ENCODE peak calls at places on chromosomes 1 and 21, in ten cellular contexts. One of them, this sample, is unnamed.

GRCh38 chr1:202158810-202159533 is 1.4 kb downstream of the PTPN7 start:
- DNase-seq in HTR-8/SVneo: no peak
- DNase-seq in T-cell: no peak
- DNase-seq in left lung: no peak
- DNase-seq in anterior cingulate cortex: no peak
- DNase-seq in stimulated activated CD8-positive, alpha-beta memory T cell treated with anti-CD3 and anti-CD28 coated beads, Interleukin-7, amount 100 ng/mL, for 24 hours: no peak
- DNase-seq in ELF-1: no peak
- DNase-seq in AG09309: no peak
- DNase-seq in NCI-H2029 treated with DMSO at 0.1 percent for 48 hours: no peak
- DNase-seq in osteocyte: no peak
- DNase-seq in this sample: no peak

GRCh38 chr1:3134378-3135072 is 65.5 kb downstream of the PRDM16 start:
- DNase-seq in HTR-8/SVneo: no peak
- DNase-seq in AG09309: no peak
- DNase-seq in osteocyte: no peak
- DNase-seq in T-cell: no peak
- DNase-seq in anterior cingulate cortex: no peak
- DNase-seq in NCI-H2029 treated with DMSO at 0.1 percent for 48 hours: no peak
- DNase-seq in left lung: no peak
- DNase-seq in stimulated activated CD8-positive, alpha-beta memory T cell treated with anti-CD3 and anti-CD28 coated beads, Interleukin-7, amount 100 ng/mL, for 24 hours: no peak
- DNase-seq in ELF-1: no peak
- DNase-seq in this sample: no peak

GRCh38 chr1:22689505-22689904 is 21.1 kb upstream of the EPHB2 start:
- DNase-seq in anterior cingulate cortex: no peak
- DNase-seq in left lung: no peak
- DNase-seq in HTR-8/SVneo: peak
- DNase-seq in NCI-H2029 treated with DMSO at 0.1 percent for 48 hours: peak
- DNase-seq in stimulated activated CD8-positive, alpha-beta memory T cell treated with anti-CD3 and anti-CD28 coated beads, Interleukin-7, amount 100 ng/mL, for 24 hours: no peak
- DNase-seq in osteocyte: no peak
- DNase-seq in T-cell: no peak
- DNase-seq in ELF-1: peak
- DNase-seq in AG09309: peak
- DNase-seq in this sample: peak

GRCh38 chr21:33478182-33478581 is 1.6 kb downstream of the TMEM50B start:
- DNase-seq in ELF-1: no peak
- DNase-seq in left lung: no peak
- DNase-seq in AG09309: no peak
- DNase-seq in osteocyte: no peak
- DNase-seq in anterior cingulate cortex: no peak
- DNase-seq in stimulated activated CD8-positive, alpha-beta memory T cell treated with anti-CD3 and anti-CD28 coated beads, Interleukin-7, amount 100 ng/mL, for 24 hours: no peak
- DNase-seq in T-cell: no peak
- DNase-seq in HTR-8/SVneo: no peak
- DNase-seq in NCI-H2029 treated with DMSO at 0.1 percent for 48 hours: no peak
- DNase-seq in this sample: no peak

GRCh38 chr1:187051618-187052232 is 223.0 kb downstream of the PLA2G4A start:
- DNase-seq in T-cell: no peak
- DNase-seq in osteocyte: no peak
- DNase-seq in HTR-8/SVneo: peak
- DNase-seq in ELF-1: peak
- DNase-seq in AG09309: peak
- DNase-seq in NCI-H2029 treated with DMSO at 0.1 percent for 48 hours: peak
- DNase-seq in stimulated activated CD8-positive, alpha-beta memory T cell treated with anti-CD3 and anti-CD28 coated beads, Interleukin-7, amount 100 ng/mL, for 24 hours: no peak
- DNase-seq in left lung: no peak
- DNase-seq in anterior cingulate cortex: no peak
- DNase-seq in this sample: peak

GRCh38 chr1:207779008-207779407 is 27.2 kb downstream of the CD46 start:
- DNase-seq in left lung: no peak
- DNase-seq in ELF-1: no peak
- DNase-seq in AG09309: no peak
- DNase-seq in anterior cingulate cortex: no peak
- DNase-seq in HTR-8/SVneo: no peak
- DNase-seq in T-cell: no peak
- DNase-seq in stimulated activated CD8-positive, alpha-beta memory T cell treated with anti-CD3 and anti-CD28 coated beads, Interleukin-7, amount 100 ng/mL, for 24 hours: no peak
- DNase-seq in osteocyte: no peak
- DNase-seq in NCI-H2029 treated with DMSO at 0.1 percent for 48 hours: no peak
- DNase-seq in this sample: no peak

GRCh38 chr1:12078938-12079861 is 16.1 kb downstream of the TNFRSF8 start:
- DNase-seq in HTR-8/SVneo: peak
- DNase-seq in ELF-1: peak
- DNase-seq in anterior cingulate cortex: no peak
- DNase-seq in T-cell: no peak
- DNase-seq in osteocyte: no peak
- DNase-seq in NCI-H2029 treated with DMSO at 0.1 percent for 48 hours: no peak
- DNase-seq in stimulated activated CD8-positive, alpha-beta memory T cell treated with anti-CD3 and anti-CD28 coated beads, Interleukin-7, amount 100 ng/mL, for 24 hours: no peak
- DNase-seq in left lung: no peak
- DNase-seq in AG09309: no peak
- DNase-seq in this sample: no peak

GRCh38 chr1:19869929-19870328 is 12.3 kb upstream of the OTUD3 start:
- DNase-seq in T-cell: no peak
- DNase-seq in HTR-8/SVneo: no peak
- DNase-seq in ELF-1: peak
- DNase-seq in stimulated activated CD8-positive, alpha-beta memory T cell treated with anti-CD3 and anti-CD28 coated beads, Interleukin-7, amount 100 ng/mL, for 24 hours: no peak
- DNase-seq in NCI-H2029 treated with DMSO at 0.1 percent for 48 hours: no peak
- DNase-seq in AG09309: no peak
- DNase-seq in osteocyte: no peak
- DNase-seq in anterior cingulate cortex: no peak
- DNase-seq in left lung: no peak
- DNase-seq in this sample: no peak

GRCh38 chr1:6874298-6874697 is 89.0 kb downstream of the CAMTA1 start:
- DNase-seq in NCI-H2029 treated with DMSO at 0.1 percent for 48 hours: no peak
- DNase-seq in AG09309: no peak
- DNase-seq in anterior cingulate cortex: no peak
- DNase-seq in osteocyte: no peak
- DNase-seq in left lung: no peak
- DNase-seq in stimulated activated CD8-positive, alpha-beta memory T cell treated with anti-CD3 and anti-CD28 coated beads, Interleukin-7, amount 100 ng/mL, for 24 hours: no peak
- DNase-seq in T-cell: no peak
- DNase-seq in ELF-1: no peak
- DNase-seq in HTR-8/SVneo: no peak
- DNase-seq in this sample: no peak

GRCh38 chr21:45857761-45858160 is 123.8 kb upstream of the COL6A1 start:
- DNase-seq in ELF-1: no peak
- DNase-seq in anterior cingulate cortex: no peak
- DNase-seq in AG09309: no peak
- DNase-seq in osteocyte: no peak
- DNase-seq in T-cell: no peak
- DNase-seq in left lung: no peak
- DNase-seq in HTR-8/SVneo: no peak
- DNase-seq in NCI-H2029 treated with DMSO at 0.1 percent for 48 hours: no peak
- DNase-seq in stimulated activated CD8-positive, alpha-beta memory T cell treated with anti-CD3 and anti-CD28 coated beads, Interleukin-7, amount 100 ng/mL, for 24 hours: no peak
- DNase-seq in this sample: no peak